ENCODE peak calls at places on chromosomes 1 and 21, in seven cellular contexts. M is left ventricle myocardium inferior; X is DND-41; U is CD8-positive, alpha-beta memory T cell; B is cardiac muscle cell; K is left lung; D is keratinocyte. R is an unnamed sample. For H3K4me1, the result is how much of the 10 kb centered on the place peaks cover.

GRCh38 chr1:66747500-66747899 is 4.8 kb upstream of the DYNLT5 start:
- DNase-seq in M (no peak), X (no peak), U (no peak), B (no peak), K (no peak), D (no peak), R (no peak)

GRCh38 chr1:34070201-34070836 is 94.7 kb downstream of the CSMD2 start:
- DNase-seq in M (no peak), X (no peak), U (no peak), B (no peak), K (no peak), D (no peak), R (no peak)

GRCh38 chr1:178086294-178087255 is 7.3 kb upstream of the RASAL2 start:
- DNase-seq in M (no peak), X (no peak), U (no peak), B (no peak), K (peak), D (no peak), R (no peak)

GRCh38 chr1:2000850-2001249 is 2.7 kb downstream of the CFAP74 start:
- DNase-seq in M (no peak), X (no peak), U (no peak), B (no peak), K (no peak), D (no peak), R (no peak)

GRCh38 chr1:24374891-24375786 is 38.4 kb downstream of the STPG1 start:
- DNase-seq in M (no peak), X (no peak), U (no peak), B (no peak), K (no peak), D (no peak), R (no peak)

GRCh38 chr21:42578761-42579415 is 65.2 kb downstream of the SLC37A1 start:
- DNase-seq in M (no peak), X (no peak), U (no peak), B (no peak), K (peak), D (no peak), R (no peak)

GRCh38 chr1:14415396-14415795 is 183.1 kb upstream of the KAZN start:
- DNase-seq in M (no peak), X (peak), U (no peak), B (peak), K (no peak), D (no peak), R (no peak)

GRCh38 chr1:64093941-64094340 is 109.5 kb upstream of the UBE2U start:
- DNase-seq in M (no peak), X (no peak), U (no peak), B (no peak), K (no peak), D (no peak), R (no peak)

GRCh38 chr1:9397984-9398526 is 105.4 kb downstream of the SPSB1 start:
- DNase-seq in M (no peak), X (peak), U (no peak), B (no peak), K (no peak), D (no peak), R (no peak)

GRCh38 chr1:3352952-3353331 is 101.5 kb upstream of the ARHGEF16 start:
- DNase-seq in M (peak), X (no peak), U (no peak), B (no peak), K (no peak), D (no peak), R (no peak)

GRCh38 chr1:92968138-92969032 is 7.1 kb upstream of the DIPK1A start:
- DNase-seq in M (no peak), X (no peak), U (peak), B (no peak), K (no peak), D (no peak), R (no peak)

GRCh38 chr1:51274676-51275075 is 38.6 kb downstream of the RNF11 start:
- DNase-seq in M (no peak), X (no peak), U (no peak), B (no peak), K (no peak), D (no peak), R (no peak)

GRCh38 chr1:54248966-54249365 is 49.0 kb downstream of the MRPL37 start:
- DNase-seq in M (no peak), X (no peak), U (no peak), B (no peak), K (no peak), D (no peak), R (no peak)
- H3K4me1 ChIP-seq in M (half or more), X (under half), U (under half), B (under half), K (under half), D (under half), R (under half)

GRCh38 chr1:151372411-151372934 is at the start of gene SELENBP1:
- DNase-seq in M (peak), X (no peak), U (no peak), B (peak), K (peak), D (no peak), R (no peak)
- H3K27ac ChIP-seq in M (peak), X (no peak), U (peak), B (peak), K (peak), D (no peak), R (no peak)

GRCh38 chr1:88698764-88699163 is 14.7 kb downstream of the PKN2 start:
- DNase-seq in M (no peak), X (no peak), U (no peak), B (no peak), K (no peak), D (no peak), R (no peak)
- H3K4me1 ChIP-seq in M (half or more), X (under half), U (under half), B (under half), K (under half), D (under half), R (under half)

GRCh38 chr1:54325705-54326461 is 80.3 kb downstream of the SSBP3 start:
- DNase-seq in M (no peak), X (no peak), U (no peak), B (no peak), K (no peak), D (no peak), R (no peak)

GRCh38 chr1:54328117-54328636 is 78.0 kb downstream of the SSBP3 start:
- DNase-seq in M (no peak), X (no peak), U (no peak), B (no peak), K (no peak), D (no peak), R (no peak)

GRCh38 chr1:54329337-54329954 is 76.7 kb downstream of the SSBP3 start:
- DNase-seq in M (no peak), X (no peak), U (no peak), B (no peak), K (no peak), D (no peak), R (no peak)

GRCh38 chr1:54326577-54327385 is 79.4 kb downstream of the SSBP3 start:
- DNase-seq in M (no peak), X (no peak), U (no peak), B (no peak), K (no peak), D (no peak), R (no peak)

DNA sequence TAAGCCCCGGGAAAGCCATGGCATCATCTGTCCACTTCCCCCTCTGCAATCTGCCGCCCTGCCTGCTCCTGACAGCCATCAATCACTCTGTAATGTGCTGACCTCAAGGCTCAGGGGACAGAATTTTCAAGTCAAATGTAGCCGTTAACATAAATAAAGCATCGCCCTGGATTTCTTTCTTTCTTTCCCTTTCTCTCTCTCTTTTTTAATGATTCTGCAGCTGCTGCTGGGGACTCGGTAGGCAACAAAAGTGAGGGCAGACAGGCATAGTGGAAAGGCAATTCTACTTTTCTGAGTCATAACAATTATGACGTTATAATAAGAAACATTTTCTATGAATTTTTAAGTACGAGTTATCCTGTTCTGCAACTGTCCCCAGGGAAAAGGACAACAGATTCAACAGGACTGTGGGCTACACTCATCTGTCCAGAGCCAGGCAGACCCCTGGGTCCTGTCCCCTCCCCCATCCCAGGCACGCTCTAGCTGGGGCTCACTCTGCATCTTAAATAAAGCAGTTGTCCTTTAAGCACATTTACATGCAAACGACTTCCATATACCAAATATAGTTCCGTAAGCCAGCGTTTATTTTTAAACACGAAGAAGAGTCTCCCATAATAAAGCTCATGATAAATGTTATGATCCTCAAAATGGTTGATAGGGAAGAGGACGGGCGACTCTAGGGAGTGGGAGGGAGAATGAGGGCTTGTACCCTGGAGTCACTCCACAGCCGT is 78.6 kb downstream of the SSBP3 start:
- DNase-seq in M (no peak), X (no peak), U (no peak), B (no peak), K (no peak), D (no peak), R (no peak)
- H3K27ac ChIP-seq in M (peak), X (no peak), U (no peak), B (peak), K (no peak), D (no peak), R (no peak)